ENCODE peak calls at places on chromosome 6, in four cellular contexts. M, F, C and L are unnamed samples.

GRCh38 chr6:117521785-117522502 is 39.5 kb downstream of the DCBLD1 start:
- DNase-seq in F (no peak), M (no peak), C (no peak), L (no peak)

GRCh38 chr6:37538107-37538506 is 38.4 kb upstream of the CCDC167 start:
- DNase-seq in M (no peak), C (no peak), F (no peak), L (no peak)

GRCh38 chr6:125868996-125869395 is 78.2 kb downstream of the NCOA7 start:
- DNase-seq in M (peak; percentile 6), C (no peak), F (no peak), L (no peak)

GRCh38 chr6:113632220-113632864 is 224.8 kb upstream of the MARCKS start:
- DNase-seq in M (no peak), C (peak; percentile 78), F (peak; percentile 80), L (no peak)

GRCh38 chr6:143513410-143513809 is 1.9 kb upstream of the FUCA2 start:
- DNase-seq in M (no peak), F (no peak), C (no peak), L (no peak)

GRCh38 chr6:132713355-132714134 is at the start of gene VNN1:
- DNase-seq in F (no peak), M (no peak), C (no peak), L (no peak)

GRCh38 chr6:167827062-167827587 is 414 bp downstream of the AFDN start:
- DNase-seq in M (peak; percentile 63), F (no peak), C (no peak), L (no peak)

GRCh38 chr6:12138377-12138776 is 126.3 kb downstream of the HIVEP1 start:
- DNase-seq in C (no peak), M (no peak), F (no peak), L (no peak)

GRCh38 chr6:86869500-86869899 is 67.8 kb upstream of the HTR1E start:
- DNase-seq in M (no peak), C (no peak), F (no peak), L (no peak)

GRCh38 chr6:50602191-50602810 is 111.0 kb upstream of the TFAP2D start:
- DNase-seq in C (peak; percentile 9), M (no peak), F (peak; percentile 51), L (no peak)

GRCh38 chr6:157625764-157626163 is 197.3 kb upstream of the SNX9 start:
- DNase-seq in M (no peak), C (no peak), F (no peak), L (no peak)

GRCh38 chr6:159084493-159085091 is 39.8 kb upstream of the TAGAP start:
- DNase-seq in F (peak; percentile 93), C (no peak), M (no peak), L (no peak)

GRCh38 chr6:107805504-107805903 is 18.6 kb downstream of the SCML4 start:
- DNase-seq in M (no peak), C (no peak), F (no peak), L (no peak)

GRCh38 chr6:25066593-25066992 is 130.8 kb upstream of the RIPOR2 start:
- DNase-seq in F (no peak), M (no peak), C (no peak), L (no peak)

GRCh38 chr6:137543114-137543513 is 48.9 kb upstream of the OLIG3 start:
- DNase-seq in M (no peak), C (no peak), F (no peak), L (no peak)

GRCh38 chr6:29708432-29709177 is 14.6 kb upstream of the HLA-F start:
- DNase-seq in F (no peak), M (no peak), C (no peak), L (no peak)

GRCh38 chr6:151440498-151440897 is 11.4 kb downstream of the RMND1 start:
- DNase-seq in C (no peak), M (no peak), F (no peak), L (no peak)

GRCh38 chr6:75206338-75207210 is 721 bp upstream of the COL12A1 start:
- DNase-seq in C (no peak), M (no peak), F (no peak), L (no peak)

GRCh38 chr6:145529582-145529981 is 205.7 kb downstream of the EPM2A start:
- DNase-seq in C (no peak), F (no peak), M (no peak), L (peak; percentile 55)

GRCh38 chr6:118594877-118595276 is 46.8 kb downstream of the PLN start:
- DNase-seq in F (no peak), C (no peak), M (no peak), L (no peak)